ENCODE peak calls at places on chromosomes 16 and 17, in five cellular contexts. One of them, this sample, is unnamed. For H3K4me1, the result is how much of the 10 kb centered on the place peaks cover.

GRCh38 chr16:66457888-66458287 is 30.8 kb downstream of the BEAN1 start:
- DNase-seq in effector memory CD4-positive, alpha-beta T cell: no peak
- DNase-seq in stomach: no peak
- DNase-seq in ovary: no peak
- DNase-seq in esophagus squamous epithelium: no peak
- DNase-seq in this sample: no peak

GRCh38 chr17:16466407-16466806 is 25.6 kb downstream of the LRRC75A start:
- DNase-seq in effector memory CD4-positive, alpha-beta T cell: no peak
- DNase-seq in stomach: no peak
- DNase-seq in ovary: no peak
- DNase-seq in esophagus squamous epithelium: no peak
- DNase-seq in this sample: no peak

GRCh38 chr16:80273635-80274538 is 266.9 kb upstream of the DYNLRB2 start:
- DNase-seq in effector memory CD4-positive, alpha-beta T cell: no peak
- DNase-seq in stomach: no peak
- DNase-seq in ovary: no peak
- DNase-seq in esophagus squamous epithelium: no peak
- DNase-seq in this sample: peak

GRCh38 chr17:73874008-73874407 is 229.8 kb upstream of the SDK2 start:
- DNase-seq in effector memory CD4-positive, alpha-beta T cell: no peak
- DNase-seq in stomach: no peak
- DNase-seq in ovary: no peak
- DNase-seq in esophagus squamous epithelium: no peak
- DNase-seq in this sample: no peak

GRCh38 chr16:66265556-66266133 is 100.8 kb upstream of the CDH5 start:
- DNase-seq in effector memory CD4-positive, alpha-beta T cell: no peak
- DNase-seq in stomach: no peak
- DNase-seq in ovary: peak
- DNase-seq in esophagus squamous epithelium: no peak
- DNase-seq in this sample: no peak

GRCh38 chr17:6666077-6666521 is 14.5 kb downstream of the C17orf100 start:
- DNase-seq in effector memory CD4-positive, alpha-beta T cell: no peak
- DNase-seq in stomach: peak
- DNase-seq in ovary: peak
- DNase-seq in esophagus squamous epithelium: no peak
- DNase-seq in this sample: no peak

GRCh38 chr16:65658339-65659275 is 536.7 kb upstream of the CDH11 start:
- DNase-seq in effector memory CD4-positive, alpha-beta T cell: no peak
- DNase-seq in stomach: no peak
- DNase-seq in ovary: no peak
- DNase-seq in esophagus squamous epithelium: no peak
- DNase-seq in this sample: peak

GRCh38 chr17:62187681-62188080 is 122.6 kb upstream of the MED13 start:
- DNase-seq in effector memory CD4-positive, alpha-beta T cell: no peak
- DNase-seq in stomach: no peak
- DNase-seq in ovary: no peak
- DNase-seq in esophagus squamous epithelium: no peak
- DNase-seq in this sample: no peak

GRCh38 chr16:68417711-68418301 is 30.5 kb downstream of the SMPD3 start:
- DNase-seq in effector memory CD4-positive, alpha-beta T cell: peak
- DNase-seq in stomach: peak
- DNase-seq in ovary: no peak
- DNase-seq in esophagus squamous epithelium: no peak
- DNase-seq in this sample: no peak

GRCh38 chr17:47837401-47838039 is 3.6 kb downstream of the SCRN2 start:
- DNase-seq in effector memory CD4-positive, alpha-beta T cell: no peak
- DNase-seq in stomach: no peak
- DNase-seq in ovary: no peak
- DNase-seq in esophagus squamous epithelium: no peak
- DNase-seq in this sample: no peak

GRCh38 chr17:58960068-58960467 is 146.6 kb downstream of the TRIM37 start:
- DNase-seq in effector memory CD4-positive, alpha-beta T cell: no peak
- DNase-seq in stomach: no peak
- DNase-seq in ovary: no peak
- DNase-seq in esophagus squamous epithelium: no peak
- DNase-seq in this sample: peak

GRCh38 chr16:67594956-67595355 is 32.6 kb downstream of the CTCF start:
- DNase-seq in effector memory CD4-positive, alpha-beta T cell: no peak
- DNase-seq in stomach: no peak
- DNase-seq in ovary: no peak
- DNase-seq in esophagus squamous epithelium: no peak
- DNase-seq in this sample: no peak

GRCh38 chr17:63365366-63366237 is 80.5 kb downstream of the CYB561 start:
- DNase-seq in effector memory CD4-positive, alpha-beta T cell: no peak
- DNase-seq in stomach: no peak
- DNase-seq in ovary: no peak
- DNase-seq in esophagus squamous epithelium: no peak
- DNase-seq in this sample: no peak

GRCh38 chr17:78779848-78780247 is 2.2 kb downstream of the CYTH1 start:
- DNase-seq in effector memory CD4-positive, alpha-beta T cell: peak
- DNase-seq in stomach: no peak
- DNase-seq in ovary: no peak
- DNase-seq in esophagus squamous epithelium: no peak
- DNase-seq in this sample: no peak

GRCh38 chr16:87174061-87174460 is 143.1 kb downstream of the C16orf95 start:
- DNase-seq in effector memory CD4-positive, alpha-beta T cell: no peak
- DNase-seq in stomach: no peak
- DNase-seq in ovary: no peak
- DNase-seq in esophagus squamous epithelium: no peak
- DNase-seq in this sample: no peak

GRCh38 chr16:22035094-22035675 is 27.3 kb downstream of the MOSMO start:
- DNase-seq in effector memory CD4-positive, alpha-beta T cell: no peak
- DNase-seq in stomach: no peak
- DNase-seq in ovary: no peak
- DNase-seq in esophagus squamous epithelium: no peak
- DNase-seq in this sample: no peak

GRCh38 chr16:8861563-8862308 is 7.1 kb downstream of the CARHSP1 start:
- DNase-seq in effector memory CD4-positive, alpha-beta T cell: no peak
- DNase-seq in stomach: no peak
- DNase-seq in ovary: peak
- DNase-seq in esophagus squamous epithelium: no peak
- DNase-seq in this sample: no peak

GRCh38 chr16:87970206-87970605 is 19.0 kb downstream of the BANP start:
- DNase-seq in effector memory CD4-positive, alpha-beta T cell: no peak
- DNase-seq in stomach: no peak
- DNase-seq in ovary: no peak
- DNase-seq in esophagus squamous epithelium: no peak
- DNase-seq in this sample: no peak

GRCh38 chr17:45291170-45291805 is 25.5 kb downstream of the MAP3K14 start:
- DNase-seq in effector memory CD4-positive, alpha-beta T cell: no peak
- DNase-seq in stomach: no peak
- DNase-seq in ovary: no peak
- DNase-seq in esophagus squamous epithelium: no peak
- DNase-seq in this sample: no peak

GRCh38 chr16:69936252-69936651 is 14.9 kb upstream of the CLEC18A start:
- DNase-seq in effector memory CD4-positive, alpha-beta T cell: no peak
- DNase-seq in stomach: no peak
- DNase-seq in ovary: no peak
- DNase-seq in esophagus squamous epithelium: no peak
- DNase-seq in this sample: no peak

GRCh38 chr16:9135797-9136196 is 44.4 kb downstream of the HAPSTR1 start:
- DNase-seq in effector memory CD4-positive, alpha-beta T cell: no peak
- DNase-seq in stomach: no peak
- DNase-seq in ovary: no peak
- DNase-seq in esophagus squamous epithelium: no peak
- DNase-seq in this sample: no peak

GRCh38 chr16:28823291-28823718 is 506 bp downstream of the ATXN2L start:
- DNase-seq in effector memory CD4-positive, alpha-beta T cell: no peak
- DNase-seq in stomach: no peak
- DNase-seq in ovary: no peak
- DNase-seq in esophagus squamous epithelium: no peak
- DNase-seq in this sample: no peak

GRCh38 chr17:64491995-64492394 is 4.9 kb downstream of the POLG2 start:
- DNase-seq in effector memory CD4-positive, alpha-beta T cell: no peak
- DNase-seq in stomach: no peak
- DNase-seq in ovary: no peak
- DNase-seq in esophagus squamous epithelium: no peak
- DNase-seq in this sample: no peak

GRCh38 chr16:8712589-8713361 is 38.4 kb downstream of the ABAT start:
- DNase-seq in effector memory CD4-positive, alpha-beta T cell: no peak
- DNase-seq in stomach: no peak
- DNase-seq in ovary: no peak
- DNase-seq in esophagus squamous epithelium: no peak
- DNase-seq in this sample: no peak

GRCh38 chr16:3282103-3282746 is 1.1 kb upstream of the ZNF263 start:
- DNase-seq in effector memory CD4-positive, alpha-beta T cell: no peak
- DNase-seq in stomach: no peak
- DNase-seq in ovary: no peak
- DNase-seq in esophagus squamous epithelium: no peak
- DNase-seq in this sample: no peak

GRCh38 chr17:31798205-31798724 is 60.8 kb downstream of the COPRS start:
- DNase-seq in effector memory CD4-positive, alpha-beta T cell: no peak
- DNase-seq in stomach: no peak
- DNase-seq in ovary: no peak
- DNase-seq in esophagus squamous epithelium: no peak
- DNase-seq in this sample: no peak

GRCh38 chr16:19242987-19243386 is 42.5 kb upstream of the CLEC19A start:
- DNase-seq in effector memory CD4-positive, alpha-beta T cell: no peak
- DNase-seq in stomach: peak
- DNase-seq in ovary: no peak
- DNase-seq in esophagus squamous epithelium: no peak
- DNase-seq in this sample: no peak

GRCh38 chr17:8563981-8564602 is 66.4 kb downstream of the MYH10 start:
- DNase-seq in effector memory CD4-positive, alpha-beta T cell: no peak
- DNase-seq in stomach: no peak
- DNase-seq in ovary: no peak
- DNase-seq in esophagus squamous epithelium: no peak
- DNase-seq in this sample: no peak

GRCh38 chr16:70470927-70471341 is 16.5 kb downstream of the FCSK start:
- DNase-seq in effector memory CD4-positive, alpha-beta T cell: no peak
- DNase-seq in stomach: peak
- DNase-seq in ovary: no peak
- DNase-seq in esophagus squamous epithelium: no peak
- DNase-seq in this sample: no peak

GRCh38 chr17:519450-520212 is 167.0 kb upstream of the RPH3AL start:
- DNase-seq in effector memory CD4-positive, alpha-beta T cell: no peak
- DNase-seq in stomach: no peak
- DNase-seq in ovary: no peak
- DNase-seq in esophagus squamous epithelium: no peak
- DNase-seq in this sample: no peak

GRCh38 chr17:28953444-28954118 is 2.3 kb upstream of the PHF12 start:
- DNase-seq in effector memory CD4-positive, alpha-beta T cell: peak
- DNase-seq in stomach: peak
- DNase-seq in ovary: peak
- DNase-seq in esophagus squamous epithelium: no peak
- DNase-seq in this sample: no peak

GRCh38 chr16:9094008-9094846 is 2.8 kb downstream of the HAPSTR1 start:
- DNase-seq in effector memory CD4-positive, alpha-beta T cell: no peak
- DNase-seq in stomach: no peak
- DNase-seq in ovary: no peak
- DNase-seq in esophagus squamous epithelium: no peak
- DNase-seq in this sample: no peak

GRCh38 chr17:41642252-41643156 is 18.1 kb upstream of the KRT17 start:
- DNase-seq in effector memory CD4-positive, alpha-beta T cell: no peak
- DNase-seq in stomach: no peak
- DNase-seq in ovary: no peak
- DNase-seq in esophagus squamous epithelium: no peak
- DNase-seq in this sample: no peak

GRCh38 chr17:82737981-82738877 is 2.8 kb downstream of the FN3K start:
- DNase-seq in effector memory CD4-positive, alpha-beta T cell: no peak
- DNase-seq in stomach: peak
- DNase-seq in ovary: peak
- DNase-seq in esophagus squamous epithelium: no peak
- DNase-seq in this sample: no peak

GRCh38 chr17:39772415-39772814 is 34.7 kb downstream of the GRB7 start:
- DNase-seq in effector memory CD4-positive, alpha-beta T cell: no peak
- DNase-seq in stomach: no peak
- DNase-seq in ovary: no peak
- DNase-seq in esophagus squamous epithelium: no peak
- DNase-seq in this sample: no peak
- H3K4me1 ChIP-seq in effector memory CD4-positive, alpha-beta T cell: half or more
- H3K4me1 ChIP-seq in stomach: under half
- H3K4me1 ChIP-seq in ovary: under half
- H3K4me1 ChIP-seq in esophagus squamous epithelium: under half
- H3K4me1 ChIP-seq in this sample: under half

GRCh38 chr17:49969794-49970389 is 902 bp downstream of the DLX4 start:
- DNase-seq in effector memory CD4-positive, alpha-beta T cell: no peak
- DNase-seq in stomach: no peak
- DNase-seq in ovary: no peak
- DNase-seq in esophagus squamous epithelium: no peak
- DNase-seq in this sample: no peak

GRCh38 chr17:49968380-49969133 is 433 bp upstream of the DLX4 start:
- DNase-seq in effector memory CD4-positive, alpha-beta T cell: peak
- DNase-seq in stomach: peak
- DNase-seq in ovary: peak
- DNase-seq in esophagus squamous epithelium: no peak
- DNase-seq in this sample: no peak

GRCh38 chr17:49967621-49968379 is 1.2 kb upstream of the DLX4 start:
- DNase-seq in effector memory CD4-positive, alpha-beta T cell: no peak
- DNase-seq in stomach: no peak
- DNase-seq in ovary: no peak
- DNase-seq in esophagus squamous epithelium: no peak
- DNase-seq in this sample: no peak

GRCh38 chr17:49970498-49970897 is 1.5 kb downstream of the DLX4 start:
- DNase-seq in effector memory CD4-positive, alpha-beta T cell: no peak
- DNase-seq in stomach: no peak
- DNase-seq in ovary: no peak
- DNase-seq in esophagus squamous epithelium: no peak
- DNase-seq in this sample: no peak

DNA sequence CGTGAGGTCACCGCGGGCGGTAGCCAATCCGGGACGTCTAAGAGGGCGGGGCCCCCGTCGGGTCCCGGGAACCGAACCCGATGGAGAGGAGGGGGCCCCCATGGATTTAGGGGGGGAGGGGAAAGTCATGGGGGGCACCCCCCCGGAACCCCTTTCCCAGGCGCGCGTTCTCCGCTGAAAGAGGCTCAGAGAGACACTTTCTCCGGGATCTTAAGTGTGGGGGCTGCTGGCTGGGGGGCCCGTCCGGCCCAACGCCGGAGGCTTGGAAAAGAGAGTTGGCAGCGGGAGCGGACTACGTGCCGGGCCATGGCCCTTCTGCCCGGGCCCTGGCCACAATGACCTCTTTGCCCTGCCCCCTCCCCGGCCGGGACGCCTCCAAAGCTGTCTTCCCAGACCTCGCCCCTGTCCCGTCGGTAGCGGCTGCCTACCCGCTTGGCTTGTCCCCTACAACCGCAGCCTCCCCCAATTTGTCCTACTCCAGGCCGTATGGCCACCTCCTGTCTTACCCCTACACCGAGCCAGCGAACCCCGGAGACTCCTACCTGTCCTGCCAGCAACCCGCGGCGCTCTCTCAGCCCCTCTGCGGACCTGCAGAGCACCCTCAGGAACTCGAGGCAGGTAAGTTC is at the start of gene DLX4:
- DNase-seq in effector memory CD4-positive, alpha-beta T cell: peak
- DNase-seq in stomach: no peak
- DNase-seq in ovary: no peak
- DNase-seq in esophagus squamous epithelium: no peak
- DNase-seq in this sample: no peak
- H3K27ac ChIP-seq in effector memory CD4-positive, alpha-beta T cell: no peak
- H3K27ac ChIP-seq in stomach: no peak
- H3K27ac ChIP-seq in ovary: no peak
- H3K27ac ChIP-seq in esophagus squamous epithelium: no peak
- H3K27ac ChIP-seq in this sample: peak

GRCh38 chr17:43015579-43015978 is 6.6 kb downstream of the VAT1 start:
- DNase-seq in effector memory CD4-positive, alpha-beta T cell: no peak
- DNase-seq in stomach: no peak
- DNase-seq in ovary: peak
- DNase-seq in esophagus squamous epithelium: no peak
- DNase-seq in this sample: no peak
- H3K4me1 ChIP-seq in effector memory CD4-positive, alpha-beta T cell: under half
- H3K4me1 ChIP-seq in stomach: half or more
- H3K4me1 ChIP-seq in ovary: under half
- H3K4me1 ChIP-seq in esophagus squamous epithelium: under half
- H3K4me1 ChIP-seq in this sample: under half

GRCh38 chr16:26189496-26190005 is 497.8 kb downstream of the HS3ST4 start:
- DNase-seq in effector memory CD4-positive, alpha-beta T cell: no peak
- DNase-seq in stomach: no peak
- DNase-seq in ovary: no peak
- DNase-seq in esophagus squamous epithelium: no peak
- DNase-seq in this sample: no peak
- H3K27ac ChIP-seq in effector memory CD4-positive, alpha-beta T cell: no peak
- H3K27ac ChIP-seq in stomach: no peak
- H3K27ac ChIP-seq in ovary: no peak
- H3K27ac ChIP-seq in esophagus squamous epithelium: no peak
- H3K27ac ChIP-seq in this sample: no peak

This sample was measured in keratinocyte.